ENCODE peak calls at places on chromosomes 11 and 22, in four cellular contexts. D, T, S and A are unnamed samples.
A peak's percentile ranks its signal among the peaks of the same experiment; 100 is the strongest.

GRCh38 chr22:41482319-41482935 is 13.5 kb downstream of the ACO2 start:
- DNase-seq in S (no peak), T (no peak), D (peak; percentile 58), A (no peak)

GRCh38 chr11:34890812-34891211 is 25.4 kb downstream of the APIP start:
- DNase-seq in T (peak; percentile 56), D (peak; percentile 30), S (peak; percentile 78), A (peak; percentile 67)

GRCh38 chr11:10002221-10002620 is 291.8 kb downstream of the SBF2 start:
- DNase-seq in S (peak; percentile 35), T (no peak), D (no peak), A (no peak)

GRCh38 chr22:32206774-32207758 is 2.2 kb upstream of the RFPL2 start:
- DNase-seq in T (peak; percentile 56), D (no peak), S (peak; percentile 48), A (peak; percentile 28)

GRCh38 chr11:76635991-76636520 is 34.5 kb downstream of the LRRC32 start:
- DNase-seq in D (no peak), S (no peak), T (no peak), A (no peak)

GRCh38 chr22:25051983-25052710 is 99.6 kb downstream of the KIAA1671 start:
- DNase-seq in S (no peak), D (no peak), T (no peak), A (no peak)

GRCh38 chr22:33888821-33889220 is 31.5 kb downstream of the LARGE1 start:
- DNase-seq in D (no peak), T (no peak), S (no peak), A (no peak)

GRCh38 chr11:70913715-70914231 is 338.6 kb downstream of the SHANK2 start:
- DNase-seq in T (no peak), S (no peak), D (no peak), A (no peak)

GRCh38 chr11:125153837-125154236 is 10.7 kb upstream of the PKNOX2 start:
- DNase-seq in D (no peak), S (no peak), T (no peak), A (no peak)

GRCh38 chr22:29482253-29482652 is 2.2 kb downstream of the NEFH start:
- DNase-seq in D (no peak), S (no peak), T (no peak), A (no peak)

GRCh38 chr22:40485813-40486610 is 115.6 kb downstream of the SGSM3 start:
- DNase-seq in S (no peak), T (no peak), D (peak; percentile 79), A (peak; percentile 57)

GRCh38 chr11:66113132-66113856 is 43.2 kb downstream of the PACS1 start:
- DNase-seq in T (peak; percentile 43), D (peak; percentile 89), S (peak; percentile 98), A (peak; percentile 47)

GRCh38 chr11:100776212-100776896 is 89.3 kb downstream of the ARHGAP42 start:
- DNase-seq in D (peak; percentile 80), S (peak; percentile 98), T (peak; percentile 82), A (no peak)

GRCh38 chr11:74220376-74220775 is 49.3 kb downstream of the PPME1 start:
- DNase-seq in D (no peak), T (no peak), S (no peak), A (no peak)
- TF ChIP-seq EZH2 in D (no peak), T (no peak), S (no peak), A (no peak)

GRCh38 chr11:69012092-69013008 is 696 bp downstream of the MRGPRF start:
- DNase-seq in T (no peak), D (no peak), S (no peak), A (no peak)

GRCh38 chr11:69014936-69015549 is 2.0 kb upstream of the MRGPRF start:
- DNase-seq in S (no peak), T (no peak), D (no peak), A (no peak)

GRCh38 chr11:69014084-69014935 is 1.3 kb upstream of the MRGPRF start:
- DNase-seq in T (no peak), S (no peak), D (no peak), A (no peak)

GRCh38 chr11:69011624-69012091 is 1.4 kb downstream of the MRGPRF start:
- DNase-seq in D (no peak), T (no peak), S (no peak), A (no peak)

GRCh38 chr11:69013009-69013951 is at the start of gene MRGPRF:
- DNase-seq in S (peak; percentile 20), D (peak; percentile 67), T (no peak), A (peak; percentile 88)
- TF ChIP-seq CTCF in S (peak; percentile 53), D (peak; percentile 11), T (peak; percentile 49), A (peak; percentile 59)

DNA sequence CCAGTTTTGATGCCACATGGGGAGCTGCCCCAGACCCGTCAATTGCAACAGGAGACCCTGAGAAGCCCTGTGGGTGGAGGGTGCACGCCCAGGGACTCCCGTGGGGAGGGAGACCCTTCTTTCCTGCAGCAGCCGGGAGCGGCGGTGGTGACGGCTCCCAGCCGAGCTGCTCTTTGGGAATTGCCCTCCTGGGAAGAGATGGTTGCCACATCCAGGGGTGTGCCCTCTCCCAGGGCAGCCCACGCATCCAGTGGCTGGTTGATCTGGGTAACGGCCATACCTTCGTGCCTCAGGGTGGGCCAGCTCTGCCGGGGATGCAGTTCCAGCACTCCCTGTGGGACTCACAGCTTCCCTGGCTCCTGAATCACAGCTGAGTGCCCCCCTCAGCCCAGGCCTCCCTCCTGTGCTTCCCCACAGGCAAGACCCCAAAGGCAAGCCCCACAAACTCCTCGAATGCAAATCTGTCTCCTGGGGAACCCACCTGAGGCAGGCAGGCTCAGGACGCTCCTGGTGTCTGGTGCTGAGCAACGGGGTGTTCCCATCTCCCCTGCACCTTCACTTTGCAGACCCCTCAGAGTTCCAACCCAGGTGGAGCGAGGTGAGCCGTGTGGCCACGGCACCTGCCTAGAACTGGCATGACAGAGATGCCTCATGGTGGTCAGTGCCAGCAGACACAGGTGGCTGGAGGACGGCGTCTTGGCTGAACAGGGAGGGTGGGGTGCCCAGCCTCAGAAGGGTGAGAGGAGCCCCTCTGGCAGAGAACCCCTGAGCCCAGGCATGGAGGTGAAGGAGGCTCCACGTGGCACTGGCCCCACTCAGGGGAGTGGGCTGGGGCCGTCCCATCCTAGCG is 1027.4 kb downstream of the BRD1 start:
- DNase-seq in D (no peak), S (no peak), T (no peak), A (no peak)
- H3K27ac ChIP-seq in D (no peak overlapping the region), S (no peak overlapping the region), T (no peak overlapping the region), A (no peak overlapping the region)

DNA sequence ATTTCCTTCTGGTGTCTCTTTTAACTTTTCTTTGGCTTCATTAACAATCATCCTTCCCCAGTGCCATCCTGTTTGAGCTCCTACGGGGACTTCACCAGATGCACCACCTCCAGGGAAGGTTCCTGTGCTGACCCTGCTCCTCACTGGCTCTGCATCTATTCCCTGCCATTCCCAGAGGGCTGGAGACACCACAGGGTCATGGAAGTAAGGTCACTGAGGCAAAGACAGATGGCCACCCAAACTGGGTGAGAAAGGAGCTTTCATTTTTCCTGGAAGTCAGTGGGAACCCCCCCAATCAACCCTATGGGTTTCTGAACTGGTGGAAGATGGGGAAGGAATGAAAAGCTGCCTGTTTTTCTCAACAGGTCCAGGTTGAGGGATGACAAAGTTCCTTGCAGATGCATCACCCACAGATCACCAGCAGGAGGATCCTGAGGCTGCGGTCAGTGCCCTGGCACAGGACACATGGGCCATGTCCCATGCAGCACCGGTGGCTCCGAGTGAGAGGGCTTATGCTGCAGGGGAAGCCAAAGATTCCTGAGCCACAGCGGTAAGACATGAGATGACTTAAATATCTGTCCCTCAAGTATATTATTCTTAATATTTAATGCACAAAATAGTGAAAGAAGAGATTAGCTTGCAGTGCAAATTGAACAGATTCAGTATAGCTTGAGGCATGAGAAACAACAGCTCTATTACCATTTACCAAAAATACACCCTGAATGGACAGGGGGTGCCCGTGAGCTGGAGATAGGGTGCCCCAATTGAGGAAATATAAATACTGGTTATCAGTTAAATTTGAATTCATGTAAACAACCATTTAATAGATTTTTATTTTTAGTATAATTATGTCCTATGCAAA is 73.0 kb upstream of the VPREB1 start:
- DNase-seq in T (peak; percentile 45), S (peak; percentile 44), D (no peak), A (no peak)
- TF ChIP-seq EZH2 in T (no peak), S (no peak), D (no peak), A (no peak)

GRCh38 chr11:120432056-120433018 is 79.2 kb upstream of the GRIK4 start:
- DNase-seq in T (peak; percentile 97), D (peak; percentile 99), S (peak; percentile 100), A (peak; percentile 92)

DNA sequence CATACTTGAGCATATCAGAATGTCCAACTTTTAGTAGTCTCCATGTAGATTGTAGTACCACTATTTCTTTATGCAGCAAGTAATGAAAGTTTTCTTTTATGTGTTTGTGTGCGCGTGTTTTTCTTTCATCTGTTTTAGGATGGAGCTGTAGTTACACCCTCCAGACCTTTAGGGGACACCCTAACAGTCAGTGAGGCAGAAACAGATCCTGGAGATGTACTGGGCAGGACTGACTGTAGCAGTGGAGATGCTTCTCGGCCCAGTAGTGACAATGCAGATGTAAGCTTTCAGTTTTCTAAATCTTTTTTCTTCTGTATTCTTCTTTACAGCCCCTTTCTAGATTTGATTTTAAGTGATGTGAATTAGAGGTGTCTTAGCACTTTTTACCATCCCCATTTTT is 79.9 kb upstream of the GRIK4 start:
- DNase-seq in T (peak; percentile 27), D (peak; percentile 57), S (peak; percentile 48), A (peak; percentile 80)
- TF ChIP-seq CTCF in T (peak; percentile 41), D (peak; percentile 54), S (peak; percentile 52), A (peak; percentile 47)